ENCODE peak calls at places on chromosomes 11 and 22, in five cellular contexts. One of them, this sample, is unnamed. For H3K4me1, the result is how much of the 10 kb centered on the place peaks cover.

GRCh38 chr11:134047586-134047999 is 21.3 kb upstream of the JAM3 start:
- DNase-seq in A549: no peak
- DNase-seq in upper lobe of left lung: no peak
- DNase-seq in stomach: no peak
- DNase-seq in H1: no peak
- DNase-seq in this sample: peak

GRCh38 chr11:133015457-133015856 is 516.8 kb downstream of the OPCML start:
- DNase-seq in A549: no peak
- DNase-seq in upper lobe of left lung: no peak
- DNase-seq in stomach: no peak
- DNase-seq in H1: no peak
- DNase-seq in this sample: no peak

GRCh38 chr11:45289369-45289768 is 3.2 kb upstream of the SYT13 start:
- DNase-seq in A549: peak
- DNase-seq in upper lobe of left lung: no peak
- DNase-seq in stomach: no peak
- DNase-seq in H1: no peak
- DNase-seq in this sample: no peak

GRCh38 chr11:121476379-121477032 is 23.7 kb upstream of the SORL1-AS1 start:
- DNase-seq in A549: no peak
- DNase-seq in upper lobe of left lung: no peak
- DNase-seq in stomach: no peak
- DNase-seq in H1: no peak
- DNase-seq in this sample: no peak

GRCh38 chr11:95072948-95073347 is 6.2 kb downstream of the SRSF8 start:
- DNase-seq in A549: no peak
- DNase-seq in upper lobe of left lung: no peak
- DNase-seq in stomach: no peak
- DNase-seq in H1: no peak
- DNase-seq in this sample: no peak

GRCh38 chr11:69817265-69818236 is 1.7 kb downstream of the FGF3 start:
- DNase-seq in A549: peak
- DNase-seq in upper lobe of left lung: peak
- DNase-seq in stomach: no peak
- DNase-seq in H1: no peak
- DNase-seq in this sample: no peak

GRCh38 chr11:102572537-102573220 is 42.1 kb upstream of the MMP7 start:
- DNase-seq in A549: no peak
- DNase-seq in upper lobe of left lung: no peak
- DNase-seq in stomach: no peak
- DNase-seq in H1: no peak
- DNase-seq in this sample: no peak

GRCh38 chr11:74676596-74676995 is 54.6 kb downstream of the CHRDL2 start:
- DNase-seq in A549: no peak
- DNase-seq in upper lobe of left lung: no peak
- DNase-seq in stomach: no peak
- DNase-seq in H1: no peak
- DNase-seq in this sample: no peak

GRCh38 chr22:19495562-19496323 is 16.0 kb downstream of the CDC45 start:
- DNase-seq in A549: no peak
- DNase-seq in upper lobe of left lung: no peak
- DNase-seq in stomach: no peak
- DNase-seq in H1: no peak
- DNase-seq in this sample: no peak

GRCh38 chr11:59705281-59705680 is 8.4 kb downstream of the OR10V1 start:
- DNase-seq in A549: no peak
- DNase-seq in upper lobe of left lung: no peak
- DNase-seq in stomach: no peak
- DNase-seq in H1: no peak
- DNase-seq in this sample: no peak

GRCh38 chr11:44277097-44278090 is 32.5 kb downstream of the ALX4 start:
- DNase-seq in A549: no peak
- DNase-seq in upper lobe of left lung: no peak
- DNase-seq in stomach: no peak
- DNase-seq in H1: no peak
- DNase-seq in this sample: no peak

GRCh38 chr22:49964136-49964492 is 3.5 kb downstream of the PIM3 start:
- DNase-seq in A549: no peak
- DNase-seq in upper lobe of left lung: no peak
- DNase-seq in stomach: peak
- DNase-seq in H1: no peak
- DNase-seq in this sample: no peak

GRCh38 chr22:35604671-35605457 is 12.3 kb downstream of the MB start:
- DNase-seq in A549: no peak
- DNase-seq in upper lobe of left lung: no peak
- DNase-seq in stomach: no peak
- DNase-seq in H1: no peak
- DNase-seq in this sample: no peak

GRCh38 chr22:26023104-26023775 is 146.0 kb upstream of the SEZ6L start:
- DNase-seq in A549: no peak
- DNase-seq in upper lobe of left lung: no peak
- DNase-seq in stomach: no peak
- DNase-seq in H1: no peak
- DNase-seq in this sample: no peak

GRCh38 chr11:119417726-119418540 is 5.0 kb downstream of the THY1 start:
- DNase-seq in A549: no peak
- DNase-seq in upper lobe of left lung: no peak
- DNase-seq in stomach: no peak
- DNase-seq in H1: no peak
- DNase-seq in this sample: no peak

GRCh38 chr11:82750643-82751139 is 17.0 kb upstream of the FAM181B start:
- DNase-seq in A549: no peak
- DNase-seq in upper lobe of left lung: no peak
- DNase-seq in stomach: no peak
- DNase-seq in H1: no peak
- DNase-seq in this sample: no peak

GRCh38 chr11:113193894-113194293 is 120.5 kb upstream of the TTC12 start:
- DNase-seq in A549: no peak
- DNase-seq in upper lobe of left lung: no peak
- DNase-seq in stomach: peak
- DNase-seq in H1: no peak
- DNase-seq in this sample: no peak

GRCh38 chr11:73538381-73538872 is 59.5 kb downstream of the FAM168A start:
- DNase-seq in A549: no peak
- DNase-seq in upper lobe of left lung: no peak
- DNase-seq in stomach: no peak
- DNase-seq in H1: peak
- DNase-seq in this sample: no peak

GRCh38 chr11:3849297-3849874 is 6.1 kb upstream of the STIM1 start:
- DNase-seq in A549: peak
- DNase-seq in upper lobe of left lung: no peak
- DNase-seq in stomach: no peak
- DNase-seq in H1: no peak
- DNase-seq in this sample: peak

GRCh38 chr11:110526323-110526722 is 96.6 kb downstream of the FDX1 start:
- DNase-seq in A549: no peak
- DNase-seq in upper lobe of left lung: no peak
- DNase-seq in stomach: no peak
- DNase-seq in H1: no peak
- DNase-seq in this sample: no peak

GRCh38 chr22:27568265-27568664 is 233.3 kb downstream of the MN1 start:
- DNase-seq in A549: no peak
- DNase-seq in upper lobe of left lung: no peak
- DNase-seq in stomach: no peak
- DNase-seq in H1: no peak
- DNase-seq in this sample: no peak

GRCh38 chr11:85643255-85643654 is 4.5 kb upstream of the TMEM126A start:
- DNase-seq in A549: no peak
- DNase-seq in upper lobe of left lung: no peak
- DNase-seq in stomach: peak
- DNase-seq in H1: no peak
- DNase-seq in this sample: no peak

GRCh38 chr11:113778111-113778910 is 1.3 kb upstream of the CLDN25 start:
- DNase-seq in A549: no peak
- DNase-seq in upper lobe of left lung: no peak
- DNase-seq in stomach: peak
- DNase-seq in H1: no peak
- DNase-seq in this sample: no peak

GRCh38 chr22:26545385-26545784 is 33.1 kb upstream of the TFIP11 start:
- DNase-seq in A549: no peak
- DNase-seq in upper lobe of left lung: no peak
- DNase-seq in stomach: no peak
- DNase-seq in H1: no peak
- DNase-seq in this sample: no peak

GRCh38 chr11:123409886-123410549 is 20.1 kb upstream of the GRAMD1B start:
- DNase-seq in A549: no peak
- DNase-seq in upper lobe of left lung: no peak
- DNase-seq in stomach: no peak
- DNase-seq in H1: no peak
- DNase-seq in this sample: no peak

GRCh38 chr11:123407124-123407995 is 22.7 kb upstream of the GRAMD1B start:
- DNase-seq in A549: peak
- DNase-seq in upper lobe of left lung: no peak
- DNase-seq in stomach: peak
- DNase-seq in H1: peak
- DNase-seq in this sample: no peak

GRCh38 chr11:123407996-123408597 is 22.0 kb upstream of the GRAMD1B start:
- DNase-seq in A549: no peak
- DNase-seq in upper lobe of left lung: no peak
- DNase-seq in stomach: no peak
- DNase-seq in H1: no peak
- DNase-seq in this sample: no peak

GRCh38 chr11:123408619-123409455 is 21.2 kb upstream of the GRAMD1B start:
- DNase-seq in A549: no peak
- DNase-seq in upper lobe of left lung: no peak
- DNase-seq in stomach: no peak
- DNase-seq in H1: no peak
- DNase-seq in this sample: no peak

DNA sequence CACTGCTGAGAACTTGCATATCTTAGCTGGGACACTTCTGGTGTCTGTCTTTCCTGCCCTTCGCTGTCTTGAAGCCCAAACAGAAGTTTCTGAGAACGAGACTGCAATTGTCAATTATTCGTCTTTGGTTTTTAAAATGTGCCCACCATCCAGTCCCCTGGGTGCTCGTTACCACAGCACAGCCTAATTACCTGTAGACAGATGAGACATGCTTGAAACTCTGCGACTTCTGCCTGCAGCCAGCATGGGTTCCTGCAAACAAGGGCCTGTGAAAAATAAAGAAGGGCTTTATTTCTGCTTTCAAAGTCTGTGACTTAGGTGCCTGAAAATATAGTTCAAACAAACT is 20.6 kb upstream of the GRAMD1B start:
- DNase-seq in A549: no peak
- DNase-seq in upper lobe of left lung: no peak
- DNase-seq in stomach: no peak
- DNase-seq in H1: no peak
- DNase-seq in this sample: no peak
- H3K4me1 ChIP-seq in A549: under half
- H3K4me1 ChIP-seq in upper lobe of left lung: under half
- H3K4me1 ChIP-seq in stomach: under half
- H3K4me1 ChIP-seq in H1: under half
- H3K4me1 ChIP-seq in this sample: under half

GRCh38 chr11:62508336-62509058 is 38.1 kb downstream of the AHNAK start:
- DNase-seq in A549: peak
- DNase-seq in upper lobe of left lung: peak
- DNase-seq in stomach: peak
- DNase-seq in H1: peak
- DNase-seq in this sample: peak
- TF ChIP-seq EP300 in A549: no peak
- TF ChIP-seq EP300 in upper lobe of left lung: no peak
- TF ChIP-seq EP300 in stomach: no peak
- TF ChIP-seq EP300 in H1: no peak
- TF ChIP-seq EP300 in this sample: peak

GRCh38 chr11:64864135-64864472 is 14.3 kb downstream of the EHD1 start:
- DNase-seq in A549: no peak
- DNase-seq in upper lobe of left lung: no peak
- DNase-seq in stomach: no peak
- DNase-seq in H1: no peak
- DNase-seq in this sample: no peak
- H3K4me1 ChIP-seq in A549: under half
- H3K4me1 ChIP-seq in upper lobe of left lung: half or more
- H3K4me1 ChIP-seq in stomach: half or more
- H3K4me1 ChIP-seq in H1: under half
- H3K4me1 ChIP-seq in this sample: half or more

GRCh38 chr11:68525930-68526329 is 65.4 kb downstream of the PPP6R3 start:
- DNase-seq in A549: no peak
- DNase-seq in upper lobe of left lung: no peak
- DNase-seq in stomach: no peak
- DNase-seq in H1: no peak
- DNase-seq in this sample: no peak
- TF ChIP-seq EP300 in A549: no peak
- TF ChIP-seq EP300 in upper lobe of left lung: no peak
- TF ChIP-seq EP300 in stomach: no peak
- TF ChIP-seq EP300 in H1: no peak
- TF ChIP-seq EP300 in this sample: no peak

DNA sequence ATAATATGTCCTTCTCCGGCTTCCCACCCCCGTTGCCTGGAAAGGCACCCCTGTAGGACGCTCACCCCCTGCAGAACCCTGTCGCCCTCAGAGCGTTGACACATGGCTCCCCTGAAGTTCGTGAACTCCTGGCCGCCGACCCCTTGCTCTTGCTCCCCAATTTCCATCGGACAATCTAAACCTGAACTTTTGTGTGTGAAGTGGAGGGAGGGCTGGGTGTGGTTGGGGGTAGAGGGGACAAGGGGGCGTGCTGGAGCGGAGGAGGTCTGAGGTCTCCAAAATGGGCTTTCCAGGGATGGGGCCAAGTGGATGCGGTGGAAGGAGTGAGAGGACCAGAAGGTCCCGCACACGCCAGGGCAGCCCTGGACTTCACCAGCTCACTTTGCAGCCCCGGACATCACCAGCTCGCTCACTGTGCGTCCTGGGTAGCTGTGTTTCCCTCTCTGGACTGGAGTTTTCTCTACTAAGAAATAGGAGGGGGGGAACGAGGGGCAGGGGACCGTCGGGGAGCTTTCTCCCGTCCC is 18.6 kb downstream of the CREB3L1 start:
- DNase-seq in A549: no peak
- DNase-seq in upper lobe of left lung: no peak
- DNase-seq in stomach: no peak
- DNase-seq in H1: no peak
- DNase-seq in this sample: no peak
- H3K4me1 ChIP-seq in A549: half or more
- H3K4me1 ChIP-seq in upper lobe of left lung: under half
- H3K4me1 ChIP-seq in stomach: half or more
- H3K4me1 ChIP-seq in H1: under half
- H3K4me1 ChIP-seq in this sample: half or more